ENCODE peak calls at places on chromosomes 2 and 18, in six cellular contexts. L is A549, F is right lobe of liver, J is tibial nerve, N is sigmoid colon, D is uterus. C is an unnamed sample.

GRCh38 chr2:235432741-235433520 is 60.9 kb upstream of the AGAP1 start:
- DNase-seq in L (no peak), F (no peak), J (no peak), N (no peak), D (peak), C (no peak)

GRCh38 chr2:196234672-196235071 is 63.3 kb upstream of the STK17B start:
- DNase-seq in L (no peak), F (no peak), J (no peak), N (no peak), D (no peak), C (no peak)

GRCh38 chr18:2572144-2572682 is 856 bp downstream of the NDC80 start:
- DNase-seq in L (no peak), F (no peak), J (no peak), N (no peak), D (no peak), C (no peak)

GRCh38 chr2:167404896-167405295 is 516.6 kb downstream of the XIRP2 start:
- DNase-seq in L (no peak), F (no peak), J (no peak), N (no peak), D (no peak), C (no peak)

GRCh38 chr2:41042343-41042742 is 590.5 kb upstream of the SLC8A1 start:
- DNase-seq in L (no peak), F (no peak), J (no peak), N (no peak), D (no peak), C (no peak)

GRCh38 chr2:178700922-178701342 is 106.3 kb downstream of the TTN start:
- DNase-seq in L (peak), F (no peak), J (no peak), N (no peak), D (no peak), C (no peak)

GRCh38 chr2:200667397-200667796 is 81.6 kb downstream of the AOX1 start:
- DNase-seq in L (no peak), F (no peak), J (no peak), N (no peak), D (no peak), C (no peak)

GRCh38 chr2:204407209-204408070 is 137.8 kb upstream of the PARD3B start:
- DNase-seq in L (peak), F (peak), J (no peak), N (no peak), D (no peak), C (no peak)

GRCh38 chr18:13265901-13266207 is 47.3 kb downstream of the LDLRAD4 start:
- DNase-seq in L (no peak), F (no peak), J (no peak), N (no peak), D (no peak), C (no peak)

GRCh38 chr2:88746929-88747490 is 55.5 kb downstream of the RPIA start:
- DNase-seq in L (no peak), F (no peak), J (no peak), N (no peak), D (no peak), C (no peak)

GRCh38 chr2:43358688-43359201 is 132.3 kb upstream of the ZFP36L2 start:
- DNase-seq in L (no peak), F (no peak), J (no peak), N (peak), D (no peak), C (no peak)

GRCh38 chr18:57532987-57533386 is 53.5 kb downstream of the FECH start:
- DNase-seq in L (no peak), F (no peak), J (no peak), N (no peak), D (no peak), C (no peak)

GRCh38 chr2:17813742-17814458 is 2.4 kb upstream of the MSGN1 start:
- DNase-seq in L (no peak), F (no peak), J (no peak), N (no peak), D (peak), C (no peak)

GRCh38 chr18:61322265-61322873 is 10.9 kb upstream of the CDH20 start:
- DNase-seq in L (peak), F (peak), J (no peak), N (no peak), D (no peak), C (no peak)

GRCh38 chr2:3040819-3041218 is 336.8 kb downstream of the EIPR1 start:
- DNase-seq in L (no peak), F (peak), J (no peak), N (no peak), D (no peak), C (no peak)

GRCh38 chr2:149061119-149061518 is 22.6 kb downstream of the LYPD6B start:
- DNase-seq in L (no peak), F (no peak), J (no peak), N (no peak), D (no peak), C (no peak)

GRCh38 chr2:173043466-173043865 is 32.2 kb upstream of the MAP3K20 start:
- DNase-seq in L (no peak), F (peak), J (no peak), N (no peak), D (no peak), C (peak)

GRCh38 chr2:169734172-169734847 is 678 bp downstream of the KLHL23 start:
- DNase-seq in L (no peak), F (peak), J (no peak), N (no peak), D (peak), C (no peak)

GRCh38 chr2:189210250-189211075 is 30.9 kb upstream of the COL5A2 start:
- DNase-seq in L (peak), F (no peak), J (peak), N (peak), D (peak), C (no peak)

GRCh38 chr2:239644016-239644415 is 243.2 kb upstream of the HDAC4 start:
- DNase-seq in L (peak), F (no peak), J (no peak), N (no peak), D (no peak), C (no peak)

GRCh38 chr2:32061973-32062861 is 1.1 kb upstream of the SPAST start:
- DNase-seq in L (no peak), F (peak), J (peak), N (peak), D (peak), C (peak)

GRCh38 chr2:5453224-5453623 is 239.0 kb upstream of the SOX11 start:
- DNase-seq in L (no peak), F (no peak), J (no peak), N (no peak), D (no peak), C (no peak)

GRCh38 chr2:174888136-174888535 is 117.0 kb downstream of the CHN1 start:
- DNase-seq in L (no peak), F (no peak), J (no peak), N (no peak), D (no peak), C (no peak)

GRCh38 chr18:33652645-33653044 is 74.6 kb downstream of the ASXL3 start:
- DNase-seq in L (no peak), F (no peak), J (no peak), N (no peak), D (no peak), C (no peak)

GRCh38 chr2:190959911-190960788 is 53.8 kb downstream of the STAT1 start:
- DNase-seq in L (no peak), F (no peak), J (no peak), N (no peak), D (no peak), C (no peak)
- TF ChIP-seq POLR2A in L (no peak), F (no peak), J (no peak), N (no peak), D (no peak), C (no peak)

GRCh38 chr2:39849982-39850526 is 71.0 kb upstream of the THUMPD2 start:
- DNase-seq in L (no peak), F (no peak), J (no peak), N (no peak), D (no peak), C (no peak)

GRCh38 chr2:39855856-39856255 is 76.8 kb upstream of the THUMPD2 start:
- DNase-seq in L (no peak), F (no peak), J (no peak), N (no peak), D (no peak), C (no peak)

GRCh38 chr2:39851251-39851650 is 72.2 kb upstream of the THUMPD2 start:
- DNase-seq in L (no peak), F (no peak), J (no peak), N (no peak), D (no peak), C (no peak)

GRCh38 chr2:39851691-39852110 is 72.6 kb upstream of the THUMPD2 start:
- DNase-seq in L (no peak), F (no peak), J (no peak), N (no peak), D (no peak), C (no peak)
- TF ChIP-seq CTCF in L (no peak), F (no peak), J (no peak), N (no peak), D (no peak), C (no peak)

GRCh38 chr18:8912348-8913057 is 190.0 kb upstream of the NDUFV2 start:
- DNase-seq in L (no peak), F (no peak), J (no peak), N (no peak), D (no peak), C (no peak)
- TF ChIP-seq POLR2A in L (no peak), F (no peak), J (no peak), N (no peak), D (no peak), C (no peak)

DNA sequence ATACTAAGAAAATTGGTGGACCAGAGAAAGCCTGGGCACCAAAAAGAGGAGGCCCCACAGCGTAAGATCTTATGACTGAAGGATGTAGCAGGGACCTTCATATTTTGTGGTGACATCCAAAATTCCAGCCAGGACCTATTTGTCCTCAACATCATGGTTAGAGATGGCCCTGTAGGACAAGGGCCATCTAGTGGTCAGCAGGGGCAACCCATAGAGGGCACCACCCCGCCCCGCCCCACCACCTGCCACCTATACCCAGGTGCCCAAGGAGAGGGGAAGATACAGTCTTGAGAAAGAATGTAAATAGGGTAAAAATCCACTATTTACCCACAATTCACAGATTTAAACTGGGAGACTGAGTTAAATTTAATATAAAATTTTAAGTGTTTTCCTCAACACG is 59.6 kb upstream of the TMEM163 start:
- DNase-seq in L (peak), F (no peak), J (no peak), N (no peak), D (no peak), C (no peak)
- TF ChIP-seq CTCF in L (peak), F (peak), J (no peak), N (no peak), D (no peak), C (no peak)

C was measured in prostate gland.